ENCODE peak calls at places on chromosomes 13 and 19, in four cellular contexts. C is breast epithelium, F is astrocyte, L is Panc1. Q is an unnamed sample.

GRCh38 chr19:53906211-53907192 is 2.6 kb upstream of the CACNG7 start:
- DNase-seq in C (no peak), F (no peak), L (no peak), Q (peak; percentile 52)

GRCh38 chr19:53971608-53972007 is 8.9 kb downstream of the CACNG8 start:
- DNase-seq in C (no peak), F (no peak), L (no peak), Q (no peak)

GRCh38 chr13:41458939-41459753 is 1.8 kb downstream of the RGCC start:
- DNase-seq in C (peak; percentile 28), F (no peak), L (no peak), Q (no peak)

GRCh38 chr19:5563941-5564612 is 3.7 kb downstream of the TINCR start:
- DNase-seq in C (peak; percentile 50), F (no peak), L (no peak), Q (no peak)

GRCh38 chr13:111900390-111901180 is 166.4 kb upstream of the SOX1 start:
- DNase-seq in C (no peak), F (no peak), L (no peak), Q (no peak)

GRCh38 chr13:37306778-37307544 is 201.5 kb upstream of the CSNK1A1L start:
- DNase-seq in C (no peak), F (peak; percentile 99), L (no peak), Q (no peak)

GRCh38 chr19:29785955-29786589 is 25.7 kb upstream of the CCNE1 start:
- DNase-seq in C (no peak), F (no peak), L (no peak), Q (no peak)

GRCh38 chr19:13832096-13832495 is 36.9 kb downstream of the ZSWIM4 start:
- DNase-seq in C (no peak), F (no peak), L (no peak), Q (no peak)

GRCh38 chr19:30171795-30172642 is 200.2 kb upstream of the ZNF536 start:
- DNase-seq in C (no peak), F (no peak), L (no peak), Q (no peak)

GRCh38 chr19:18097217-18097992 is at the start of gene MAST3:
- DNase-seq in C (peak; percentile 84), F (no peak), L (no peak), Q (peak; percentile 90)

GRCh38 chr19:18097993-18098890 is 664 bp downstream of the MAST3 start:
- DNase-seq in C (no peak), F (no peak), L (no peak), Q (no peak)

GRCh38 chr19:18099623-18099995 is 2.0 kb downstream of the MAST3 start:
- DNase-seq in C (no peak), F (no peak), L (no peak), Q (no peak)

GRCh38 chr19:18100710-18101109 is 3.1 kb downstream of the MAST3 start:
- DNase-seq in C (no peak), F (no peak), L (no peak), Q (no peak)

DNA sequence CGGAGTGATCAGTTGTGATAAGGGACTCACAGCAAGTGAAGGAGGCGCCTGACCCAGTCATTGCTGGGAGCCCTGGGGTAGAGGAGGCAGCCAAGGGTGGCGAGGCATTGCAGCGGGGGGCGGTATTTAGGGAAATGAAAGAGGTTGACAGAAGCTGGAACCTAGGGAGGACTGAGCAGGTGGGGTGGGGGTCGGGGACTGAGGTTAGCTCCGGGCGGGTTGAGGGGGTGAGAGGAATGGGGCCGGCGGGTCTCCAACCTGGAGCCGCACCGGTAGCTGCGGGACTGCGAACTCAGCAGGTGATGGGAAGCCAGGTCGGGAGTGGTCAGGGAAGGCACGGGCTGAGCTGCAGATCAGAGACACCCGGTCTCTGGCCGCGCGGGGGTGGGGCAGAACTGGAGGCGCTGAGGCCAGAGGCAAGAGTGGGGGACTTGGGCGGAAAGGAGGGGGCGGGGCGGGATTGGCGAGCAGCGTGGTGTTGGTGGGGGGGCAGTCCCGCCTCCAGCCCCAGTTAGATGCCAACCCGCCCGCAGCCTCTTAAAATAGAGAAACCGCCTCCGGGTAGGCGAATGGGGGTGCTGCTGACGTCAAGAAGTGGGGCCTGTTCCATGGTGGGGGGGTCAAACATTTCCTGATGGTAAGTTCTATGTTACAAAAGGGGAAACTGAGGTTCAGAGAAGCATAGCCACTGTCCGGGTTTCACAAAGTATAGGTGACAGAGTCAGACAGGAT is 1.5 kb downstream of the MAST3 start:
- DNase-seq in C (no peak), F (no peak), L (no peak), Q (no peak)
- H3K4me3 ChIP-seq in C (no peak overlapping the region), F (no peak overlapping the region), L (no peak overlapping the region), Q (no peak overlapping the region)

GRCh38 chr19:58084596-58085347 is 13.3 kb downstream of the ZSCAN18 start:
- DNase-seq in C (no peak), F (no peak), L (no peak), Q (no peak)

GRCh38 chr19:58088521-58089052 is 9.4 kb downstream of the ZSCAN18 start:
- DNase-seq in C (no peak), F (no peak), L (no peak), Q (no peak)

GRCh38 chr19:58089846-58090245 is 8.2 kb downstream of the ZSCAN18 start:
- DNase-seq in C (no peak), F (no peak), L (no peak), Q (no peak)

GRCh38 chr19:58085348-58085875 is 12.6 kb downstream of the ZSCAN18 start:
- DNase-seq in C (no peak), F (no peak), L (no peak), Q (peak; percentile 76)

GRCh38 chr19:58086825-58087710 is 11.0 kb downstream of the ZSCAN18 start:
- DNase-seq in C (no peak), F (no peak), L (no peak), Q (no peak)
- H3K9me3 ChIP-seq in C (peaks cover 96% of the 10 kb centered on the region), F (peaks cover 29% of the 10 kb centered on the region), L (peaks cover 10% of the 10 kb centered on the region), Q (peaks cover 4% of the 10 kb centered on the region)

DNA sequence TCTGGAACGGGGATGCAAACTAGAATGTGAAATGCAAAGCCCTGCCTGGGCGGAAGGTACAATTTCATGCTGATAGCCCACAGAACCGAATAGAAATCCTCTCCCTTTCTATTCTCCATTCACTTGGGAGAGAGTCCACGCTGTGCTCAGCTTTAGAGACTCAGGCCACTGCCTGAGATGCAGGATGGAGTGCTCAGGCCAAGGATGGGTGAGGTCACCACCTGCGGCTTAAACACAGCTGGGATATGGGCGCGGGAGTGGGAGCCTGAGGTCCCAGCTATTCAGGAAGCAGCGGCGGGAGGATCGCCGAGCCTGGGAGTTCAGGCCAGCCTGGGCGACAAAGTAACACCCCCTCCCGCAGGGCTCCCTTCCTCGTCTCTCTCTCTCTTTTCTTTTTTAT is 446 bp upstream of the ZNF83 start:
- DNase-seq in C (peak; percentile 29), F (peak; percentile 64), L (no peak), Q (peak; percentile 39)
- H3K4me3 ChIP-seq in C (peak overlapping the region; percentile 76), F (peak overlapping the region; percentile 63), L (peak overlapping the region; percentile 74), Q (peak overlapping the region; percentile 64)

GRCh38 chr19:43105496-43105895 is 23.0 kb upstream of the PSG2 start:
- DNase-seq in C (no peak), F (peak; percentile 23), L (no peak), Q (no peak)

DNA sequence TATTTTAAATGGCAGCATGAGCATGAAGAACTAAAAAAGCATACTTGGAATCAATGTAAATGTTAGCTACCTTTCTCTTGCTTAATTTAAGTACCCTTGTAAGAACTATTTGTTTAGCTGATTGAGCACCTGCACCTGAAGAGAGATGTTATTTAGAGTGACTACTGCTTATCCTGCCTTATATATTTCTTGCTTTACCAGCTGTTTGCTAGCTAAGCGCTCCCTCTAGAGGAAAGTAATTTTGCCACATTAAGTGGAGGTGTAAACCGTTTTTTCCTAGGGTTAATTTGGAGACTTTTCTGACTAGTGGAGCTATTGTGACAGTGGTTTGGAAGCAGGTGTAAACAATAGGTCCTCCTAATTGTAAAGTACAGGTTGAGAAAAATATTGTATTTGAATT is 19.4 kb upstream of the PSG2 start:
- DNase-seq in C (no peak), F (no peak), L (no peak), Q (no peak)
- H3K9me3 ChIP-seq in C (peaks cover 16% of the 10 kb centered on the region), F (no peaks in the 10 kb centered on the region), L (no peaks in the 10 kb centered on the region), Q (no peaks in the 10 kb centered on the region)

Q was measured in left lung.